ENCODE peak calls at places on chromosomes 2 and 18, in four cellular contexts. One of them, this sample, is unnamed.

GRCh38 chr18:80023173-80023572 is 11.1 kb upstream of the RBFA start:
- DNase-seq in K562: peak
- DNase-seq in GM12878: no peak
- DNase-seq in HepG2: no peak
- DNase-seq in this sample: no peak

GRCh38 chr2:175535631-175536030 is 354.1 kb upstream of the ATP5MC3 start:
- DNase-seq in K562: no peak
- DNase-seq in GM12878: no peak
- DNase-seq in HepG2: no peak
- DNase-seq in this sample: no peak

GRCh38 chr2:137724879-137725278 is 239.4 kb upstream of the HNMT start:
- DNase-seq in K562: no peak
- DNase-seq in GM12878: no peak
- DNase-seq in HepG2: no peak
- DNase-seq in this sample: no peak

GRCh38 chr18:39772155-39772919 is 2182.7 kb upstream of the PIK3C3 start:
- DNase-seq in K562: no peak
- DNase-seq in GM12878: no peak
- DNase-seq in HepG2: peak
- DNase-seq in this sample: no peak

GRCh38 chr2:242012956-242013764 is 143.6 kb downstream of the RTP5 start:
- DNase-seq in K562: no peak
- DNase-seq in GM12878: no peak
- DNase-seq in HepG2: no peak
- DNase-seq in this sample: no peak

GRCh38 chr18:40738321-40738880 is 1216.6 kb upstream of the PIK3C3 start:
- DNase-seq in K562: no peak
- DNase-seq in GM12878: peak
- DNase-seq in HepG2: no peak
- DNase-seq in this sample: no peak

GRCh38 chr2:105754011-105754410 is 9.3 kb downstream of the NCK2 start:
- DNase-seq in K562: no peak
- DNase-seq in GM12878: no peak
- DNase-seq in HepG2: no peak
- DNase-seq in this sample: no peak

GRCh38 chr2:177282101-177282573 is 17.6 kb upstream of the NFE2L2 start:
- DNase-seq in K562: no peak
- DNase-seq in GM12878: no peak
- DNase-seq in HepG2: no peak
- DNase-seq in this sample: no peak

GRCh38 chr2:33038799-33039198 is 92.0 kb downstream of the LTBP1 start:
- DNase-seq in K562: no peak
- DNase-seq in GM12878: no peak
- DNase-seq in HepG2: no peak
- DNase-seq in this sample: no peak

GRCh38 chr18:69580107-69580506 is 179.4 kb downstream of the DOK6 start:
- DNase-seq in K562: no peak
- DNase-seq in GM12878: peak
- DNase-seq in HepG2: peak
- DNase-seq in this sample: no peak

GRCh38 chr18:80143876-80144275 is 34.8 kb downstream of the ADNP2 start:
- DNase-seq in K562: no peak
- DNase-seq in GM12878: no peak
- DNase-seq in HepG2: no peak
- DNase-seq in this sample: peak

GRCh38 chr2:61421611-61422010 is 49.3 kb downstream of the USP34 start:
- DNase-seq in K562: no peak
- DNase-seq in GM12878: no peak
- DNase-seq in HepG2: no peak
- DNase-seq in this sample: peak

GRCh38 chr18:45636110-45636509 is 20.8 kb downstream of the SLC14A2 start:
- DNase-seq in K562: no peak
- DNase-seq in GM12878: no peak
- DNase-seq in HepG2: no peak
- DNase-seq in this sample: no peak

GRCh38 chr18:25144835-25145234 is 207.1 kb downstream of the ZNF521 start:
- DNase-seq in K562: no peak
- DNase-seq in GM12878: no peak
- DNase-seq in HepG2: peak
- DNase-seq in this sample: peak

GRCh38 chr18:31581498-31582197 is 10.0 kb upstream of the TTR start:
- DNase-seq in K562: no peak
- DNase-seq in GM12878: no peak
- DNase-seq in HepG2: peak
- DNase-seq in this sample: peak

GRCh38 chr2:145743016-145743415 is 1223.1 kb upstream of the ZEB2 start:
- DNase-seq in K562: no peak
- DNase-seq in GM12878: no peak
- DNase-seq in HepG2: no peak
- DNase-seq in this sample: no peak

GRCh38 chr2:218964041-218964771 is 4.7 kb downstream of the CDK5R2 start:
- DNase-seq in K562: peak
- DNase-seq in GM12878: no peak
- DNase-seq in HepG2: no peak
- DNase-seq in this sample: no peak

GRCh38 chr2:181517685-181518301 is 60.6 kb downstream of the ITGA4 start:
- DNase-seq in K562: no peak
- DNase-seq in GM12878: no peak
- DNase-seq in HepG2: no peak
- DNase-seq in this sample: no peak

GRCh38 chr2:120984046-120984445 is 248.4 kb downstream of the GLI2 start:
- DNase-seq in K562: no peak
- DNase-seq in GM12878: no peak
- DNase-seq in HepG2: no peak
- DNase-seq in this sample: no peak

GRCh38 chr2:134140251-134140661 is 113.6 kb upstream of the MGAT5 start:
- DNase-seq in K562: no peak
- DNase-seq in GM12878: no peak
- DNase-seq in HepG2: no peak
- DNase-seq in this sample: no peak

GRCh38 chr2:222561817-222562424 is 94.0 kb downstream of the FARSB start:
- DNase-seq in K562: peak
- DNase-seq in GM12878: peak
- DNase-seq in HepG2: peak
- DNase-seq in this sample: peak

GRCh38 chr2:104944495-104944894 is 90.6 kb downstream of the POU3F3 start:
- DNase-seq in K562: no peak
- DNase-seq in GM12878: no peak
- DNase-seq in HepG2: peak
- DNase-seq in this sample: no peak

GRCh38 chr2:144695661-144696060 is 175.7 kb upstream of the ZEB2 start:
- DNase-seq in K562: peak
- DNase-seq in GM12878: no peak
- DNase-seq in HepG2: no peak
- DNase-seq in this sample: no peak

GRCh38 chr2:239252433-239253200 is 148.2 kb downstream of the HDAC4 start:
- DNase-seq in K562: no peak
- DNase-seq in GM12878: no peak
- DNase-seq in HepG2: no peak
- DNase-seq in this sample: peak
- TF ChIP-seq POLR2AphosphoS5 in K562: no peak
- TF ChIP-seq POLR2AphosphoS5 in GM12878: no peak
- TF ChIP-seq POLR2AphosphoS5 in HepG2: no peak
- TF ChIP-seq POLR2AphosphoS5 in this sample: no peak

DNA sequence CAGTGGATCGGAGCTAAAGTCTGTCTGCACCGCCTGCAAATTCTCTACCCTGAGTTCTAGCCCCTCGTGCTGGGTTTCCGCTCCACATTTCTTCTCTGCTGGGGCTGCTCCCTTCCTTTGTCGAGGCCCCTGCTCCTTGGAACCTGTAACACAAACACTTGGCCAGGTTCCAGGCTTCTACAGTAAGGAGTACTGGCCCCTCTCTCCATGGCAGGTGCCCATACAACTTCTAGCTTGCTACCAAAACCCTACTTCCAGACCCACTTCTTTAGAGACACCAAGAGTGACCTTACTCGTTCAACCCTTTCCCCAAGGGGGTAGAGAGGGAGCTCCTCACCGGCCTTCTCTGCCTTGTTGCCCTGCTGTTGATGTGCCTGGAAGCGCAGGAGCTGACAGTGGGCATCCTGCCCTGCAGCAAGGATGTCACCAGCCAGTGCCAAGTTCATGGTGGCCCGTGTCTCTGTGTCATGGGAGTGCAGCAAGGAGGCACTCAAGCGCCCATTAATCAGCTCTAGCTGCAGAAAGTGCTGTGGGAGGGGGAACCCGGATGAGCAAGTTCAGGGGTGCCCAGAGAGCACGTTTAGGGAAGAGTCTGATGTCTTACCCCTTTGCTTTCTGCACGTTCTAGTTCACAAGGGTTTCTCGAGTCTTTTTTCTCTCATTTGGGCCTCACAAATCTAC is 1.1 kb downstream of the PREB start:
- DNase-seq in K562: peak
- DNase-seq in GM12878: no peak
- DNase-seq in HepG2: no peak
- DNase-seq in this sample: no peak
- TF ChIP-seq MAX in K562: peak
- TF ChIP-seq MAX in GM12878: no peak
- TF ChIP-seq MAX in HepG2: peak
- TF ChIP-seq MAX in this sample: no peak

DNA sequence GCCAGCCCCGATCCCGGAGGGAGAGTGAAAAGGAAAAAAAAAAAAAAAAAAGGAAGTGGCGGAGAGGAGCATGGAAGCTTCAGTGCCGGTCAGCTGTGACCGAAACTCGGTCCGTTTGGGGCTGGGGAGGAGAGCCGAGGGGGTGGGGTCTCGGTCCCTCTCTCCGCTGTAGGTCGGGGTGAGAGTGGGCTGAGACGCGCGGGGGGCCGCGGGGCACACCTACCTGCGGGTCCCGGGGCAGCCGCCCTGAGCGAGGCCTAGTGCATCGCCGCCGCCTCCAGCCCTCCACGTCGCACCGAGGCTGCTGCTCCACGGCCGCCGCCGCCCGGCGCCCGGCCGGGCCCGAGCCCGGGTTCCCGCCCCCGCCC is 529 bp downstream of the VPS54 start:
- DNase-seq in K562: peak
- DNase-seq in GM12878: no peak
- DNase-seq in HepG2: no peak
- DNase-seq in this sample: no peak
- TF ChIP-seq MYC in K562: no peak
- TF ChIP-seq MYC in GM12878: no peak
- TF ChIP-seq MYC in HepG2: no peak
- TF ChIP-seq MYC in this sample: no peak

GRCh38 chr2:164840458-164840929 is 1.1 kb downstream of the COBLL1 start:
- DNase-seq in K562: no peak
- DNase-seq in GM12878: no peak
- DNase-seq in HepG2: peak
- DNase-seq in this sample: peak
- TF ChIP-seq POLR2AphosphoS5 in K562: no peak
- TF ChIP-seq POLR2AphosphoS5 in GM12878: no peak
- TF ChIP-seq POLR2AphosphoS5 in HepG2: peak
- TF ChIP-seq POLR2AphosphoS5 in this sample: no peak

DNA sequence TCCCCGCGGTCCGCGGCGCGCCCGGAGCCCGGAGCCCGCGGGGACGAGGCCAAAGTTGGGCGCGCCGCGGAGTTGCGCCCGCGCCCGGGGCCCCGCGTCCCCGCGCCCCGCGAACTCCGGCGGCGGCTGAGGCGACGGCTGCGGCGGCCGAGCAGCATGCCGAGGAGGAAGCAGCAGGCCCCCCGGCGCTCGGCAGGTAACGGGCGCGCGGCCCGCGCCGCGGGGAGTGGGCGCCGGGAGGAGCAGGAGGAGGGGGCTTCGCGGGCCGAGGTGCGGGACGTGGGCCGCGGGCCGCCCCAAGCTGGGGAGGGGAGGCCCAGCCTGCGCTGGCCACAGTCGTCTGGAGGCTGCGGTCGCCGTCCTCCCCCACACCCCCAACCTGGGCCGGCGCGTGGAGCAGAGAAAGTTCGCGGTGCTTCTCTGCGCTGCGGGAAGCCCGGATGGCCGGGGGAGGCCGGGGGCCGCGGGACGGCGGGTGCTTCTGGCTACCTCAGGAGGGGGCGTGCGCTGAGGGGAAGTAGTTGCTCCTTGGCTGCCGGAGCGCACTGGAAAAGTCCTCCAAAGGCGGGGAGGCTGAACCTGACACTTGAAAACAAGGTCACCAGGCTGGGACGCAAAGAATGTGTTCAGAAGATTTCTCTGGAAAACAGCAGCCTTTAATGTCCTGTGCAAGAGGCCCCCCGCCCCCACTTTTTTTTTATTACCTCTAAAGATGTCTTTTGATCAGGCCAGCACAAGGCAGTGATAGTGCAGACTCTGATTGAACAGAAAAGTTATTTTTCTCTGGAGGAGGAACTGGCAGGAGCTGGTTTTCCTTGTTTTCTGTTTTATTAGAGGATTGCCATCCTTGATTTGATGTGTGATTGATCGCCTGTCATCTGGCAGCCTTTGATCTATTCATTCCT is 1.4 kb downstream of the TSHZ1 start:
- DNase-seq in K562: peak
- DNase-seq in GM12878: no peak
- DNase-seq in HepG2: peak
- DNase-seq in this sample: peak
- TF ChIP-seq MAX in K562: no peak
- TF ChIP-seq MAX in GM12878: no peak
- TF ChIP-seq MAX in HepG2: no peak
- TF ChIP-seq MAX in this sample: no peak

DNA sequence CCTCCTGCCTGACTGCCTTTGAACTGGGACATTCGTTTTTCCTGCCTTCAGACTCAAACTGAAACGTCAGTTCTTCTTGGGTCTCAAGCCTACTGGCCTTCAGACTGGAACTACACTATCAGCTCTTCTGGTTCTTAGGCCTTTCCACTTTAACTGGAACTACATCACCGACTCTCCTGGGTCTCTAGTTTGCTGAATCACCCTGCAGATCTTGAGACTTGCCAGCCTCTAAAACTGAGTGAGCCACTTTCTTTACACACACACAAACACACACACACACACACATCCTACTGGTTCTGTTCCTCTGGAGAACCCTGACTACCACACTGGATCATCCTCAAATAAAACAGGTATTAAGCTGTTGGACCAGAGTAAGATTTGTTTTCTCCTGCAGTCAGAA is 46.7 kb upstream of the ATL2 start:
- DNase-seq in K562: no peak
- DNase-seq in GM12878: no peak
- DNase-seq in HepG2: no peak
- DNase-seq in this sample: no peak
- TF ChIP-seq MYC in K562: no peak
- TF ChIP-seq MYC in GM12878: no peak
- TF ChIP-seq MYC in HepG2: no peak
- TF ChIP-seq MYC in this sample: no peak

GRCh38 chr2:68362749-68363148 is 2.3 kb upstream of the PLEK start:
- DNase-seq in K562: no peak
- DNase-seq in GM12878: no peak
- DNase-seq in HepG2: no peak
- DNase-seq in this sample: no peak
- TF ChIP-seq POLR2AphosphoS5 in K562: no peak
- TF ChIP-seq POLR2AphosphoS5 in GM12878: no peak
- TF ChIP-seq POLR2AphosphoS5 in HepG2: no peak
- TF ChIP-seq POLR2AphosphoS5 in this sample: no peak